ENCODE peak calls at places on chromosomes 11 and 22, in seven cellular contexts. T is Calu3, M is left kidney, E is PC-3, P is NCI-H345, R is HFF-Myc, Q is NCI-H2171. V is an unnamed sample.

GRCh38 chr11:10302744-10303557 is 1.9 kb upstream of the ADM start:
- DNase-seq in T (peak), M (peak), E (peak), P (peak), R (no peak), Q (no peak), V (peak)

GRCh38 chr11:47443817-47444216 is 5.1 kb downstream of the RAPSN start:
- DNase-seq in T (no peak), M (no peak), E (no peak), P (no peak), R (no peak), Q (no peak), V (no peak)

GRCh38 chr11:108916290-108916689 is 251.4 kb downstream of the DDX10 start:
- DNase-seq in T (no peak), M (no peak), E (peak), P (no peak), R (no peak), Q (no peak), V (no peak)

GRCh38 chr11:79594839-79595238 is 154.0 kb upstream of the TENM4 start:
- DNase-seq in T (no peak), M (peak), E (no peak), P (no peak), R (no peak), Q (peak), V (no peak)

GRCh38 chr11:62471603-62472002 is 52.8 kb downstream of the SCGB1A1 start:
- DNase-seq in T (no peak), M (no peak), E (no peak), P (no peak), R (no peak), Q (no peak), V (no peak)

GRCh38 chr11:70942593-70942992 is 309.8 kb downstream of the SHANK2 start:
- DNase-seq in T (no peak), M (no peak), E (no peak), P (no peak), R (no peak), Q (no peak), V (no peak)

GRCh38 chr11:64810891-64811272 is 531 bp upstream of the MEN1 start:
- DNase-seq in T (no peak), M (no peak), E (no peak), P (peak), R (no peak), Q (no peak), V (peak)

GRCh38 chr22:38153821-38154562 is 27.6 kb downstream of the PLA2G6 start:
- DNase-seq in T (no peak), M (peak), E (no peak), P (no peak), R (no peak), Q (no peak), V (no peak)

GRCh38 chr11:22169833-22170232 is 23.1 kb upstream of the ANO5 start:
- DNase-seq in T (no peak), M (no peak), E (peak), P (peak), R (no peak), Q (no peak), V (no peak)

GRCh38 chr11:115298613-115299012 is 205.6 kb downstream of the CADM1 start:
- DNase-seq in T (no peak), M (peak), E (no peak), P (no peak), R (no peak), Q (no peak), V (no peak)

GRCh38 chr11:5486421-5486820 is 2.1 kb upstream of the OR52D1 start:
- DNase-seq in T (no peak), M (no peak), E (no peak), P (no peak), R (no peak), Q (no peak), V (no peak)

GRCh38 chr22:42228480-42228879 is 42.0 kb downstream of the TCF20 start:
- DNase-seq in T (no peak), M (no peak), E (no peak), P (no peak), R (no peak), Q (no peak), V (no peak)

GRCh38 chr11:44977493-44977984 is 26.9 kb upstream of the TP53I11 start:
- DNase-seq in T (peak), M (peak), E (peak), P (peak), R (no peak), Q (no peak), V (peak)

GRCh38 chr22:24763872-24764485 is 10.5 kb downstream of the PIWIL3 start:
- DNase-seq in T (no peak), M (no peak), E (no peak), P (peak), R (no peak), Q (no peak), V (no peak)

GRCh38 chr11:121452609-121453150 is at the start of gene SORL1-AS1:
- DNase-seq in T (peak), M (no peak), E (peak), P (peak), R (no peak), Q (no peak), V (peak)

GRCh38 chr11:64523456-64524187 is 67.4 kb upstream of the SLC22A12 start:
- DNase-seq in T (no peak), M (no peak), E (no peak), P (no peak), R (no peak), Q (no peak), V (no peak)